ENCODE peak calls at places on chromosome 21, in ten cellular contexts. F, W, T, Z, C, E, Q, N, J and D are unnamed samples.

GRCh38 chr21:33025471-33026298 is at the start of gene OLIG2:
- DNase-seq in F (no peak), W (no peak), T (no peak), Z (no peak), C (no peak), E (peak; percentile 96), Q (no peak), N (no peak), J (no peak), D (peak; percentile 79)

GRCh38 chr21:37877171-37877570 is 39.1 kb downstream of the KCNJ6 start:
- DNase-seq in F (no peak), W (no peak), T (no peak), Z (no peak), C (no peak), E (no peak), Q (no peak), N (no peak), J (no peak), D (no peak)

GRCh38 chr21:46118871-46119564 is 21.1 kb downstream of the COL6A2 start:
- DNase-seq in F (peak; percentile 5), W (peak; percentile 5), T (peak; percentile 8), Z (no peak), C (peak; percentile 10), E (no peak), Q (peak; percentile 12), N (peak; percentile 45), J (no peak), D (peak; percentile 10)

GRCh38 chr21:26070822-26071425 is 99.6 kb downstream of the APP start:
- DNase-seq in F (peak; percentile 37), W (no peak), T (no peak), Z (no peak), C (peak; percentile 29), E (peak; percentile 13), Q (no peak), N (no peak), J (peak; percentile 32), D (peak; percentile 18)

GRCh38 chr21:46189959-46190490 is 5.8 kb upstream of the SPATC1L start:
- DNase-seq in F (no peak), W (no peak), T (no peak), Z (no peak), C (no peak), E (no peak), Q (no peak), N (no peak), J (no peak), D (no peak)

GRCh38 chr21:28436286-28436932 is 556.3 kb downstream of the LTN1 start:
- DNase-seq in F (no peak), W (no peak), T (no peak), Z (no peak), C (no peak), E (no peak), Q (no peak), N (no peak), J (no peak), D (peak; percentile 18)

GRCh38 chr21:38298833-38299232 is 42.0 kb downstream of the KCNJ15 start:
- DNase-seq in F (no peak), W (no peak), T (no peak), Z (no peak), C (no peak), E (no peak), Q (no peak), N (no peak), J (no peak), D (no peak)

GRCh38 chr21:27026501-27026900 is 59.6 kb upstream of the ADAMTS5 start:
- DNase-seq in F (no peak), W (no peak), T (no peak), Z (no peak), C (no peak), E (no peak), Q (no peak), N (no peak), J (no peak), D (no peak)

GRCh38 chr21:39518845-39519205 is 67.1 kb downstream of the SH3BGR start:
- DNase-seq in F (no peak), W (no peak), T (no peak), Z (no peak), C (no peak), E (no peak), Q (no peak), N (no peak), J (no peak), D (no peak)

GRCh38 chr21:36211660-36212512 is 55.3 kb downstream of the DOP1B start:
- DNase-seq in F (no peak), W (no peak), T (no peak), Z (no peak), C (no peak), E (no peak), Q (no peak), N (no peak), J (no peak), D (no peak)

GRCh38 chr21:36643374-36644250 is 55.3 kb upstream of the SIM2 start:
- DNase-seq in F (no peak), W (no peak), T (no peak), Z (no peak), C (no peak), E (no peak), Q (no peak), N (no peak), J (no peak), D (no peak)

GRCh38 chr21:45108034-45108790 is 33.8 kb downstream of the ADARB1 start:
- DNase-seq in F (no peak), W (no peak), T (no peak), Z (no peak), C (no peak), E (no peak), Q (no peak), N (no peak), J (no peak), D (no peak)
- H3K4me1 ChIP-seq in F (peaks cover 79% of the 10 kb centered on the region), W (peaks cover 3% of the 10 kb centered on the region), T (peaks cover 10% of the 10 kb centered on the region), Z (no peaks in the 10 kb centered on the region), C (peaks cover 4% of the 10 kb centered on the region), E (peaks cover 15% of the 10 kb centered on the region), Q (peaks cover 87% of the 10 kb centered on the region), N (peaks cover 19% of the 10 kb centered on the region), J (peaks cover 5% of the 10 kb centered on the region), D (peaks cover 5% of the 10 kb centered on the region)

GRCh38 chr21:40842197-40842552 is 4.8 kb downstream of the DSCAM start:
- DNase-seq in F (no peak), W (no peak), T (no peak), Z (no peak), C (no peak), E (no peak), Q (no peak), N (no peak), J (no peak), D (no peak)

GRCh38 chr21:40839551-40839950 is 7.4 kb downstream of the DSCAM start:
- DNase-seq in F (no peak), W (no peak), T (no peak), Z (no peak), C (no peak), E (no peak), Q (no peak), N (no peak), J (no peak), D (no peak)

GRCh38 chr21:40840441-40840840 is 6.5 kb downstream of the DSCAM start:
- DNase-seq in F (no peak), W (no peak), T (no peak), Z (no peak), C (no peak), E (no peak), Q (no peak), N (no peak), J (no peak), D (no peak)

GRCh38 chr21:40844935-40845334 is 2.0 kb downstream of the DSCAM start:
- DNase-seq in F (no peak), W (no peak), T (no peak), Z (no peak), C (no peak), E (no peak), Q (no peak), N (no peak), J (no peak), D (no peak)

GRCh38 chr21:40841524-40842196 is 5.3 kb downstream of the DSCAM start:
- DNase-seq in F (peak; percentile 38), W (no peak), T (peak; percentile 61), Z (peak; percentile 6), C (no peak), E (peak; percentile 85), Q (peak; percentile 33), N (no peak), J (peak; percentile 32), D (peak; percentile 12)
- TF ChIP-seq CTCF in F (peak; percentile 40), W (no peak), T (peak; percentile 53), Z (peak; percentile 60), C (no peak), E (peak; percentile 65), Q (peak; percentile 62), N (no peak), J (no peak), D (no peak)

GRCh38 chr21:41559658-41560599 is 52.0 kb upstream of the TMPRSS2 start:
- DNase-seq in F (no peak), W (no peak), T (no peak), Z (no peak), C (no peak), E (no peak), Q (no peak), N (no peak), J (no peak), D (no peak)

GRCh38 chr21:41560701-41561158 is 52.8 kb upstream of the TMPRSS2 start:
- DNase-seq in F (no peak), W (no peak), T (no peak), Z (no peak), C (no peak), E (no peak), Q (no peak), N (peak; percentile 79), J (no peak), D (no peak)

GRCh38 chr21:41557884-41558283 is 49.9 kb upstream of the TMPRSS2 start:
- DNase-seq in F (no peak), W (no peak), T (peak; percentile 25), Z (peak; percentile 18), C (no peak), E (no peak), Q (no peak), N (no peak), J (no peak), D (no peak)

GRCh38 chr21:41561701-41562100 is 53.7 kb upstream of the TMPRSS2 start:
- DNase-seq in F (no peak), W (no peak), T (no peak), Z (no peak), C (no peak), E (no peak), Q (no peak), N (no peak), J (no peak), D (no peak)

GRCh38 chr21:41558842-41559241 is 50.9 kb upstream of the TMPRSS2 start:
- DNase-seq in F (no peak), W (no peak), T (no peak), Z (no peak), C (no peak), E (no peak), Q (no peak), N (no peak), J (no peak), D (no peak)
- H3K36me3 ChIP-seq in F (no peaks in the 10 kb centered on the region), W (no peaks in the 10 kb centered on the region), T (no peaks in the 10 kb centered on the region), Z (no peaks in the 10 kb centered on the region), C (no peaks in the 10 kb centered on the region), E (no peaks in the 10 kb centered on the region), Q (no peaks in the 10 kb centered on the region), N (no peaks in the 10 kb centered on the region), J (no peaks in the 10 kb centered on the region), D (no peaks in the 10 kb centered on the region)

DNA sequence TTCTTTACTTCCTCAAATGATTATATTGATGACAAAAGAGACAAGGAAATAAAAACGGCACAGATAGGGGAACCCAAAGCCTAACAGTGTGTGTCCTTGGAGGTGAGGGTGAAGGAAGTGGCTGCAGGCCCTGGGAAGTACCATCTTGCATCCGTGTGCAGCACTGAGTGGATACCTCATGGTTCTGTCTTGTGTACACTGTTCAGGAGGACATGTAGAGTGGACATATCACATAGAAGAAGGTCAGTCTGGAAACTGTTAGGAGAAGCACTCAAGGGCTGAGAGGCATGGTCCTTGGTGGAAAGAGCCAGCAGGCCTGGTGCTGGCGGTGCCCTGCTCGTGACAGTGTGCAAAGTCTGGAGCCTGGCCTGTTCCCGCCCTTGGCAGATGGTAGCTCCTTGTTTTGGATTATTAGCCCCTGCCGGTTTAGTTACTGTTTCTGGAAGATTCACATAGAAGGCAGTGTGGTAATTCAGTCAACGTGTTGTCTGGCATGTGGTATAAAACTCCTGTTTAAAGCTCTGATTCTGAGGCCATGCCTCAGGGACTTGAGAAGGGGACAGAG is 6.7 kb downstream of the PKNOX1 start:
- DNase-seq in F (no peak), W (no peak), T (no peak), Z (no peak), C (no peak), E (no peak), Q (no peak), N (no peak), J (no peak), D (no peak)
- H3K4me1 ChIP-seq in F (peaks cover 16% of the 10 kb centered on the region), W (no peaks in the 10 kb centered on the region), T (peaks cover 15% of the 10 kb centered on the region), Z (peaks cover 34% of the 10 kb centered on the region), C (no peaks in the 10 kb centered on the region), E (peaks cover 3% of the 10 kb centered on the region), Q (peaks cover 26% of the 10 kb centered on the region), N (peaks cover 3% of the 10 kb centered on the region), J (peaks cover 4% of the 10 kb centered on the region), D (no peaks in the 10 kb centered on the region)